ENCODE peak calls at places on chromosomes 6 and 20, in nine cellular contexts. One of them, this sample, is unnamed.

GRCh38 chr6:17501982-17502704 is 98.0 kb upstream of the FAM8A1 start:
- DNase-seq in ELR: no peak
- DNase-seq in aorta: no peak
- DNase-seq in amniotic epithelial cell: peak
- DNase-seq in AG10803: no peak
- DNase-seq in left cardiac atrium: no peak
- DNase-seq in ureter: peak
- DNase-seq in Right ventricle myocardium superior: no peak
- DNase-seq in T-helper 1 cell: no peak
- DNase-seq in this sample: no peak

GRCh38 chr6:94254689-94255088 is 835.3 kb upstream of the EPHA7 start:
- DNase-seq in ELR: no peak
- DNase-seq in aorta: no peak
- DNase-seq in amniotic epithelial cell: peak
- DNase-seq in AG10803: no peak
- DNase-seq in left cardiac atrium: no peak
- DNase-seq in ureter: no peak
- DNase-seq in Right ventricle myocardium superior: no peak
- DNase-seq in T-helper 1 cell: no peak
- DNase-seq in this sample: no peak

GRCh38 chr6:12271997-12272396 is 18.2 kb upstream of the EDN1 start:
- DNase-seq in ELR: peak
- DNase-seq in aorta: no peak
- DNase-seq in amniotic epithelial cell: peak
- DNase-seq in AG10803: no peak
- DNase-seq in left cardiac atrium: no peak
- DNase-seq in ureter: no peak
- DNase-seq in Right ventricle myocardium superior: no peak
- DNase-seq in T-helper 1 cell: no peak
- DNase-seq in this sample: no peak

GRCh38 chr6:149859368-149859767 is 4.8 kb downstream of the LRP11 start:
- DNase-seq in ELR: peak
- DNase-seq in aorta: no peak
- DNase-seq in amniotic epithelial cell: peak
- DNase-seq in AG10803: no peak
- DNase-seq in left cardiac atrium: no peak
- DNase-seq in ureter: no peak
- DNase-seq in Right ventricle myocardium superior: no peak
- DNase-seq in T-helper 1 cell: no peak
- DNase-seq in this sample: peak

GRCh38 chr20:32017711-32018251 is 7.5 kb downstream of the CCM2L start:
- DNase-seq in ELR: no peak
- DNase-seq in aorta: no peak
- DNase-seq in amniotic epithelial cell: no peak
- DNase-seq in AG10803: no peak
- DNase-seq in left cardiac atrium: no peak
- DNase-seq in ureter: no peak
- DNase-seq in Right ventricle myocardium superior: no peak
- DNase-seq in T-helper 1 cell: peak
- DNase-seq in this sample: no peak

GRCh38 chr6:16503919-16504554 is 257.2 kb downstream of the ATXN1 start:
- DNase-seq in ELR: no peak
- DNase-seq in aorta: no peak
- DNase-seq in amniotic epithelial cell: peak
- DNase-seq in AG10803: peak
- DNase-seq in left cardiac atrium: no peak
- DNase-seq in ureter: no peak
- DNase-seq in Right ventricle myocardium superior: no peak
- DNase-seq in T-helper 1 cell: peak
- DNase-seq in this sample: no peak

GRCh38 chr6:53494076-53494475 is 50.8 kb downstream of the GCLC start:
- DNase-seq in ELR: peak
- DNase-seq in aorta: no peak
- DNase-seq in amniotic epithelial cell: peak
- DNase-seq in AG10803: no peak
- DNase-seq in left cardiac atrium: no peak
- DNase-seq in ureter: no peak
- DNase-seq in Right ventricle myocardium superior: no peak
- DNase-seq in T-helper 1 cell: no peak
- DNase-seq in this sample: no peak

GRCh38 chr6:28399370-28400121 is at the start of gene ZSCAN12:
- DNase-seq in ELR: peak
- DNase-seq in aorta: peak
- DNase-seq in amniotic epithelial cell: peak
- DNase-seq in AG10803: peak
- DNase-seq in left cardiac atrium: peak
- DNase-seq in ureter: peak
- DNase-seq in Right ventricle myocardium superior: peak
- DNase-seq in T-helper 1 cell: peak
- DNase-seq in this sample: peak

GRCh38 chr20:32945710-32946221 is 58.5 kb downstream of the SUN5 start:
- DNase-seq in ELR: peak
- DNase-seq in aorta: no peak
- DNase-seq in amniotic epithelial cell: peak
- DNase-seq in AG10803: peak
- DNase-seq in left cardiac atrium: no peak
- DNase-seq in ureter: no peak
- DNase-seq in Right ventricle myocardium superior: no peak
- DNase-seq in T-helper 1 cell: peak
- DNase-seq in this sample: peak

GRCh38 chr6:162887981-162888689 is 160.4 kb downstream of the PACRG start:
- DNase-seq in ELR: no peak
- DNase-seq in aorta: no peak
- DNase-seq in amniotic epithelial cell: no peak
- DNase-seq in AG10803: no peak
- DNase-seq in left cardiac atrium: peak
- DNase-seq in ureter: no peak
- DNase-seq in Right ventricle myocardium superior: peak
- DNase-seq in T-helper 1 cell: no peak
- DNase-seq in this sample: no peak

GRCh38 chr20:1037039-1037438 is 34.9 kb upstream of the RSPO4 start:
- DNase-seq in ELR: no peak
- DNase-seq in aorta: no peak
- DNase-seq in amniotic epithelial cell: no peak
- DNase-seq in AG10803: no peak
- DNase-seq in left cardiac atrium: no peak
- DNase-seq in ureter: no peak
- DNase-seq in Right ventricle myocardium superior: no peak
- DNase-seq in T-helper 1 cell: no peak
- DNase-seq in this sample: no peak

GRCh38 chr6:161195418-161195817 is 78.4 kb downstream of the AGPAT4 start:
- DNase-seq in ELR: no peak
- DNase-seq in aorta: no peak
- DNase-seq in amniotic epithelial cell: no peak
- DNase-seq in AG10803: no peak
- DNase-seq in left cardiac atrium: no peak
- DNase-seq in ureter: no peak
- DNase-seq in Right ventricle myocardium superior: no peak
- DNase-seq in T-helper 1 cell: no peak
- DNase-seq in this sample: no peak

GRCh38 chr20:2697768-2698167 is 5.2 kb downstream of the EBF4 start:
- DNase-seq in ELR: no peak
- DNase-seq in aorta: no peak
- DNase-seq in amniotic epithelial cell: no peak
- DNase-seq in AG10803: no peak
- DNase-seq in left cardiac atrium: no peak
- DNase-seq in ureter: peak
- DNase-seq in Right ventricle myocardium superior: no peak
- DNase-seq in T-helper 1 cell: no peak
- DNase-seq in this sample: no peak

GRCh38 chr6:100454571-100455229 is 10.0 kb downstream of the SIM1 start:
- DNase-seq in ELR: no peak
- DNase-seq in aorta: no peak
- DNase-seq in amniotic epithelial cell: no peak
- DNase-seq in AG10803: no peak
- DNase-seq in left cardiac atrium: no peak
- DNase-seq in ureter: no peak
- DNase-seq in Right ventricle myocardium superior: no peak
- DNase-seq in T-helper 1 cell: no peak
- DNase-seq in this sample: no peak

GRCh38 chr20:8385247-8385646 is 253.2 kb downstream of the PLCB1 start:
- DNase-seq in ELR: no peak
- DNase-seq in aorta: no peak
- DNase-seq in amniotic epithelial cell: no peak
- DNase-seq in AG10803: peak
- DNase-seq in left cardiac atrium: peak
- DNase-seq in ureter: no peak
- DNase-seq in Right ventricle myocardium superior: peak
- DNase-seq in T-helper 1 cell: no peak
- DNase-seq in this sample: peak

GRCh38 chr6:152271681-152272464 is 365.3 kb downstream of the SYNE1 start:
- DNase-seq in ELR: peak
- DNase-seq in aorta: peak
- DNase-seq in amniotic epithelial cell: peak
- DNase-seq in AG10803: peak
- DNase-seq in left cardiac atrium: peak
- DNase-seq in ureter: no peak
- DNase-seq in Right ventricle myocardium superior: peak
- DNase-seq in T-helper 1 cell: peak
- DNase-seq in this sample: peak

GRCh38 chr6:108730556-108731228 is 117.5 kb upstream of the ARMC2 start:
- DNase-seq in ELR: no peak
- DNase-seq in aorta: no peak
- DNase-seq in amniotic epithelial cell: no peak
- DNase-seq in AG10803: no peak
- DNase-seq in left cardiac atrium: no peak
- DNase-seq in ureter: no peak
- DNase-seq in Right ventricle myocardium superior: no peak
- DNase-seq in T-helper 1 cell: no peak
- DNase-seq in this sample: no peak

GRCh38 chr6:150539568-150539967 is 60.1 kb upstream of the PLEKHG1 start:
- DNase-seq in ELR: no peak
- DNase-seq in aorta: no peak
- DNase-seq in amniotic epithelial cell: no peak
- DNase-seq in AG10803: no peak
- DNase-seq in left cardiac atrium: no peak
- DNase-seq in ureter: no peak
- DNase-seq in Right ventricle myocardium superior: no peak
- DNase-seq in T-helper 1 cell: no peak
- DNase-seq in this sample: no peak

GRCh38 chr6:88908598-88909548 is 54.5 kb downstream of the RNGTT start:
- DNase-seq in ELR: no peak
- DNase-seq in aorta: peak
- DNase-seq in amniotic epithelial cell: no peak
- DNase-seq in AG10803: peak
- DNase-seq in left cardiac atrium: peak
- DNase-seq in ureter: no peak
- DNase-seq in Right ventricle myocardium superior: no peak
- DNase-seq in T-helper 1 cell: no peak
- DNase-seq in this sample: no peak

GRCh38 chr6:47599512-47599911 is 98.9 kb upstream of the ADGRF4 start:
- DNase-seq in ELR: no peak
- DNase-seq in aorta: no peak
- DNase-seq in amniotic epithelial cell: no peak
- DNase-seq in AG10803: no peak
- DNase-seq in left cardiac atrium: no peak
- DNase-seq in ureter: no peak
- DNase-seq in Right ventricle myocardium superior: no peak
- DNase-seq in T-helper 1 cell: no peak
- DNase-seq in this sample: no peak

This sample was measured in HCEC 1CT.